ENCODE peak calls at places on chromosomes 5 and 9, in four cellular contexts. O, B, E and C are unnamed samples.

GRCh38 chr9:123761905-123762605 is 167.9 kb downstream of the DENND1A start:
- DNase-seq in E (no peak), B (no peak), O (peak), C (no peak)

GRCh38 chr5:118371973-118372650 is 616.2 kb downstream of the DTWD2 start:
- DNase-seq in O (no peak), B (no peak), E (no peak), C (no peak)

GRCh38 chr5:96468956-96469355 is 35.9 kb upstream of the PCSK1 start:
- DNase-seq in B (no peak), E (no peak), O (peak), C (no peak)

GRCh38 chr5:113102121-113102531 is 125.5 kb downstream of the DCP2 start:
- DNase-seq in E (peak), B (no peak), O (peak), C (no peak)

GRCh38 chr9:130666393-130667116 is 2.2 kb downstream of the PRDM12 start:
- DNase-seq in B (no peak), E (no peak), O (no peak), C (no peak)

GRCh38 chr5:180098991-180099732 is 27.6 kb upstream of the RNF130 start:
- DNase-seq in B (peak), O (no peak), E (no peak), C (no peak)

GRCh38 chr5:134133213-134133994 is 18.9 kb downstream of the TCF7 start:
- DNase-seq in O (no peak), E (no peak), B (no peak), C (no peak)

GRCh38 chr9:126558051-126558665 is 55.6 kb upstream of the LMX1B start:
- DNase-seq in E (peak), B (no peak), O (peak), C (peak)

GRCh38 chr5:73379435-73379834 is 69.1 kb downstream of the FOXD1 start:
- DNase-seq in B (no peak), E (no peak), O (no peak), C (no peak)

GRCh38 chr5:81750308-81751008 is 439 bp downstream of the SSBP2 start:
- DNase-seq in O (no peak), B (no peak), E (peak), C (no peak)

GRCh38 chr5:1375871-1376850 is 31.3 kb upstream of the CLPTM1L start:
- DNase-seq in E (peak), O (no peak), B (no peak), C (no peak)

GRCh38 chr9:80951675-80952074 is 737.7 kb downstream of the TLE1 start:
- DNase-seq in O (peak), E (peak), B (no peak), C (peak)

GRCh38 chr9:83754383-83754977 is 46.7 kb upstream of the UBQLN1 start:
- DNase-seq in B (no peak), E (no peak), O (no peak), C (no peak)

GRCh38 chr9:27247756-27248155 is 49.2 kb downstream of the EQTN start:
- DNase-seq in O (peak), B (no peak), E (peak), C (peak)